ENCODE peak calls at places on chromosomes 12 and 14, in ten cellular contexts. B is left lung, C is AG04450, U is omental fat pad, D is HFF-Myc, Z is endodermal cell, O is cardiac fibroblast, V is psoas muscle, X is astrocyte of the cerebellum, W is pancreas. Q is an unnamed sample.

GRCh38 chr12:31989987-31990386 is 30.8 kb downstream of the RESF1 start:
- DNase-seq in B (no peak), C (no peak), U (no peak), D (no peak), Z (peak), O (peak), V (no peak), X (no peak), W (no peak), Q (no peak)

GRCh38 chr12:41962171-41962572 is 182.5 kb downstream of the GXYLT1 start:
- DNase-seq in B (no peak), C (no peak), U (no peak), D (no peak), Z (no peak), O (no peak), V (peak), X (peak), W (no peak), Q (no peak)

GRCh38 chr12:65811968-65812700 is 12.1 kb upstream of the HMGA2 start:
- DNase-seq in B (no peak), C (no peak), U (no peak), D (no peak), Z (no peak), O (no peak), V (no peak), X (no peak), W (no peak), Q (no peak)

GRCh38 chr14:25862068-25862467 is 735.8 kb downstream of the NOVA1 start:
- DNase-seq in B (no peak), C (no peak), U (no peak), D (no peak), Z (no peak), O (no peak), V (no peak), X (no peak), W (no peak), Q (no peak)

GRCh38 chr12:51406299-51406698 is 15.1 kb upstream of the GALNT6 start:
- DNase-seq in B (no peak), C (no peak), U (no peak), D (no peak), Z (peak), O (no peak), V (no peak), X (no peak), W (no peak), Q (no peak)

GRCh38 chr14:60505448-60505847 is 3.5 kb upstream of the SIX6 start:
- DNase-seq in B (no peak), C (no peak), U (no peak), D (no peak), Z (no peak), O (no peak), V (no peak), X (no peak), W (no peak), Q (no peak)

GRCh38 chr14:29035129-29035528 is 268.5 kb downstream of the FOXG1 start:
- DNase-seq in B (no peak), C (no peak), U (no peak), D (no peak), Z (no peak), O (peak), V (no peak), X (no peak), W (no peak), Q (no peak)

GRCh38 chr12:8697120-8697475 is 693 bp upstream of the RIMKLB start:
- DNase-seq in B (no peak), C (no peak), U (no peak), D (no peak), Z (no peak), O (peak), V (peak), X (no peak), W (no peak), Q (no peak)

GRCh38 chr12:89768586-89769482 is 60.2 kb upstream of the ATP2B1 start:
- DNase-seq in B (peak), C (peak), U (no peak), D (peak), Z (no peak), O (peak), V (no peak), X (peak), W (no peak), Q (no peak)

GRCh38 chr12:6235499-6235898 is 35.3 kb downstream of the CD9 start:
- DNase-seq in B (peak), C (no peak), U (no peak), D (no peak), Z (no peak), O (no peak), V (no peak), X (no peak), W (peak), Q (no peak)

GRCh38 chr14:104102282-104102914 is 16.9 kb downstream of the ASPG start:
- DNase-seq in B (no peak), C (no peak), U (no peak), D (no peak), Z (peak), O (no peak), V (peak), X (no peak), W (no peak), Q (no peak)

GRCh38 chr14:104101651-104102281 is 16.3 kb downstream of the ASPG start:
- DNase-seq in B (no peak), C (no peak), U (no peak), D (no peak), Z (peak), O (no peak), V (peak), X (no peak), W (no peak), Q (no peak)

GRCh38 chr14:104105071-104105821 is 19.7 kb downstream of the ASPG start:
- DNase-seq in B (peak), C (no peak), U (no peak), D (no peak), Z (peak), O (no peak), V (peak), X (no peak), W (no peak), Q (no peak)

GRCh38 chr14:104104006-104104901 is 18.8 kb downstream of the ASPG start:
- DNase-seq in B (no peak), C (no peak), U (no peak), D (no peak), Z (peak), O (no peak), V (peak), X (no peak), W (no peak), Q (no peak)

DNA sequence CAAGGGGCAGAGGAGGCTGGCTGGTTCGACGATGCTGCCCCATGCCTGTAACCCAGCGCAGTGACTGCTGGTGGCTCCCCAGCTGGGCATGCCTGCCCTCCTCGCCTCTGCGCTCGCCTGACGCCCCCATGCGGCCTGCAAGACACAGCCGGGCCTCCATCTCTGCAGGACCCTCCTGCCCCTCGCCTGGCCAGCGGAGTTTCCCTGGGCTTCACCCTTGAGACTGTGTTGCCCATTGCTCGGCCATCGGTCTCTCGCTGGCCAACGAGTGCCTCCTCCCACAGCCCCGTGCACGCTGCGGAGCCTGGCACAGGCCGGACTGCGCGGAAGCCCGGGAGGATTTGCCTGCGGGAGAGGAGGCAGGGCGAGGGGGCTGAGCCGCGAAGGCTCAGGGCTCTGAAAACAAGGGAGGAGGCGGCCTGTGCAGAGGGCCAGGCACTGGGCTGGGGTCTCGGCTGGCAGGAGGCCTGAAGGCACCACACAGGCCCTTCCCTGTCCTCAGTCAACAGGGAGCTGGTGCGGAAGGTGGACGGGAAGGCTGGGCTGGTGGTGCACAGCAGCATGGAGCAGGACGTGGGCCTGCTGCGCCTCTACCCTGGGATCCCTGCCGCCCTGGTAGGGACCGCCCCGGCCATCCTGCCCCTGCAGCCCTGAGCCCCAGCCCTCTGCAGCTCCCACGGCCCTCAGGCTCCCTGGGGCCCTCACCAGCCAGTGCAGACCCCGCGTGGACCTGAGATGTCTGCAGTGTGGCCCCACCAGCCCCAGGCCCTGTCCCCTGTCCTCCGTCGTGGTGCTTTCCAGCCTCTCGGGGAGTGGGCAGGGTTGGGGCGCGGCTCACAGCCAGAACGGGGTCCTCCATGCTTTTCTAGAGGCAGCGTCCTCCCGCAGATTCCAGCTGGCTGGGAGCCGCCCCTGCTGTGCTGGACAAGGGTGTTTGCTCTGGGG is 17.8 kb downstream of the ASPG start:
- DNase-seq in B (no peak), C (no peak), U (no peak), D (no peak), Z (peak), O (no peak), V (peak), X (no peak), W (no peak), Q (no peak)
- TF ChIP-seq CTCF in B (no peak), C (no peak), U (no peak), D (no peak), Z (peak), O (no peak), V (no peak), X (no peak), W (no peak), Q (no peak)

DNA sequence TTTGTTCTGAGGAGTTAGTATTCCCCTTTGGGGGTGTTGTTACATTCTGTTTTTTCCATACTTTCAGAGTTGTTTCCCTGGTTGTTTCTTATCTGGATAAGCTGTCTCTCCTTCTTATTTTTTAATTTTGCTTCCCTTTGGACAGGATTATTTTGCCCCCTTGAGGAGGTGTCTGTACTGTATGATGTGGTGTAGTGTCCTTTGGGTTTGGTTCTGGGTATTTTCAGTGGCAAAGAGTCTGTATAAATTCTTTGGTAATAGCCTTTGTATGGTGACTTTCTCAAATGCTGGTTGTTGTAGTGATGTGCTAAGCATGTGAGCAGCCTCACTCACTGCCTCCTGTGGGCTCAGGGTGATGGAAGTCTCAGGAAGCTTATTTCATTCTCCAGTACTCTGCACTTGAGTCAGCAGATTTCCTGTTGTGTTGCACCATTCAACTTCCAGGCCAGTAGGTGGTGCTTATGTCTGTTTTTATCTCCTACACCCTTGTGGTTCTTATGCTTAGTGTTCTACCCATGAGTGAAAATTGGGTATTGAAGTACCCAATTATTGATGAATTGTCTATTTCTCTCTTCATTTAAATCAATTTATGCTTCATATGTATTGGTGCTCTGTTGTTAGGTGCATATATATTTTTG is 103.3 kb upstream of the PMCH start:
- DNase-seq in B (no peak), C (no peak), U (no peak), D (peak), Z (peak), O (peak), V (no peak), X (no peak), W (peak), Q (no peak)
- TF ChIP-seq CTCF in B (peak), C (peak), U (no peak), D (peak), Z (peak), O (peak), V (no peak), X (peak), W (peak), Q (no peak)

GRCh38 chr14:52650774-52651173 is 44.6 kb downstream of the ERO1A start:
- DNase-seq in B (no peak), C (no peak), U (no peak), D (no peak), Z (no peak), O (no peak), V (no peak), X (no peak), W (no peak), Q (no peak)
- TF ChIP-seq CTCF in B (no peak), C (no peak), U (no peak), D (no peak), Z (no peak), O (peak), V (no peak), X (no peak), W (no peak), Q (no peak)

DNA sequence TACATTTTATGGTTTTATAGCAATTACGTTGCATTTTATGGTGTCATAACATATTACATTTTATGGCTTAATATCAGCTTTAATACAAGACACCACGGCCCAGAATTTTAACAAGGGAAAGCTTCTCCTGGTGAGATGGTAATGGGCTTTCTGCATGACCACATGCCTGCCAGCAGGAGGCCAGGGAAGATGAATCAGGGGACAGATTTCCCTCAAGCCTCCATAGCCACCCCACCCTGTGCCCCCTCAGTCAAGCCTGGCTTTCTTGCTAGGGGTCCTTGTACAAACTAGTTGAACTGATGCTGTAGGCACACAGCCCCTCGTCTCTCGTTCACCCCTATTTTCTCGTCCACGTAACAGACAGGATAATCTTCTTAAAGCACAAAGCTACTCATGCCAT is 56.6 kb downstream of the HSPB8 start:
- DNase-seq in B (no peak), C (no peak), U (no peak), D (no peak), Z (peak), O (no peak), V (no peak), X (no peak), W (no peak), Q (no peak)
- TF ChIP-seq CTCF in B (no peak), C (peak), U (no peak), D (no peak), Z (peak), O (peak), V (peak), X (no peak), W (no peak), Q (no peak)

Q was measured in activated B cell treated with CpG ODN at 0.5 μM for 24 hours.